ENCODE peak calls at places on chromosomes 6 and 20, in five cellular contexts. V is AML-193; Z is LHCN-M2; R is stimulated activated CD4-positive, alpha-beta T cell treated with anti-CD3 and anti-CD28 coated beads, Interleukin-12 subunit alpha, Interleukin-12 subunit beta, amount 100 ng/mL, for 48 hours; J is retinal pigment epithelial cell. T is an unnamed sample.

GRCh38 chr6:167056370-167056769 is 57.2 kb downstream of the CEP43 start:
- DNase-seq in V (peak; percentile 79), Z (peak; percentile 56), R (peak; percentile 45), J (peak; percentile 47), T (peak; percentile 50)

GRCh38 chr6:31907158-31907813 is 5.4 kb upstream of the ZBTB12 start:
- DNase-seq in V (peak; percentile 91), Z (peak; percentile 70), R (no peak), J (no peak), T (peak; percentile 44)

GRCh38 chr20:24098886-24099285 is 110.3 kb upstream of the GGTLC1 start:
- DNase-seq in V (no peak), Z (no peak), R (no peak), J (no peak), T (no peak)

GRCh38 chr20:36744764-36745191 is 1.1 kb downstream of the NDRG3 start:
- DNase-seq in V (no peak), Z (peak; percentile 26), R (no peak), J (no peak), T (no peak)

GRCh38 chr6:140427842-140428241 is 1053.4 kb upstream of the CITED2 start:
- DNase-seq in V (no peak), Z (no peak), R (no peak), J (no peak), T (no peak)

GRCh38 chr20:47777220-47777619 is 8.1 kb downstream of the SULF2 start:
- DNase-seq in V (no peak), Z (no peak), R (no peak), J (no peak), T (no peak)

GRCh38 chr6:128275030-128275429 is 245.4 kb downstream of the PTPRK start:
- DNase-seq in V (no peak), Z (peak; percentile 63), R (no peak), J (no peak), T (no peak)

GRCh38 chr20:59814835-59815340 is 118.5 kb downstream of the SYCP2 start:
- DNase-seq in V (no peak), Z (no peak), R (no peak), J (no peak), T (no peak)

GRCh38 chr20:36217226-36217625 is 19.1 kb upstream of the AAR2 start:
- DNase-seq in V (no peak), Z (no peak), R (no peak), J (no peak), T (no peak)

GRCh38 chr6:157374889-157375443 is 6.0 kb upstream of the ZDHHC14 start:
- DNase-seq in V (no peak), Z (no peak), R (no peak), J (no peak), T (no peak)

GRCh38 chr20:62908971-62909791 is 17.1 kb downstream of the DIDO1 start:
- DNase-seq in V (no peak), Z (peak; percentile 19), R (no peak), J (no peak), T (no peak)

GRCh38 chr6:2935566-2936291 is 32.6 kb upstream of the SERPINB9 start:
- DNase-seq in V (no peak), Z (no peak), R (no peak), J (no peak), T (no peak)

GRCh38 chr6:129105035-129105434 is 222.1 kb downstream of the LAMA2 start:
- DNase-seq in V (no peak), Z (peak; percentile 76), R (no peak), J (no peak), T (no peak)

GRCh38 chr6:28443112-28443773 is at the start of gene ZSCAN23:
- DNase-seq in V (no peak), Z (peak; percentile 89), R (peak; percentile 76), J (peak; percentile 39), T (no peak)

GRCh38 chr6:47680056-47680455 is 18.3 kb upstream of the ADGRF4 start:
- DNase-seq in V (no peak), Z (no peak), R (no peak), J (no peak), T (no peak)

GRCh38 chr20:49136817-49137571 is 51.1 kb downstream of the STAU1 start:
- DNase-seq in V (no peak), Z (no peak), R (no peak), J (no peak), T (no peak)

GRCh38 chr6:146543211-146543939 is at the start of gene RAB32:
- DNase-seq in V (peak; percentile 97), Z (peak; percentile 92), R (no peak), J (peak; percentile 74), T (peak; percentile 80)

T was measured in GDM1.